ENCODE peak calls at places on chromosomes 16 and 17, in six cellular contexts. One of them, this sample, is unnamed.
A peak's percentile ranks its signal among the peaks of the same experiment; 100 is the strongest.

GRCh38 chr17:19457830-19458271 is 46.8 kb downstream of the RNF112 start:
- DNase-seq in upper lobe of right lung: no peak
- DNase-seq in neural progenitor cell: peak; percentile 62
- DNase-seq in HFFc6: no peak
- DNase-seq in choroid plexus epithelial cell: no peak
- DNase-seq in H9: peak; percentile 78
- DNase-seq in this sample: no peak

GRCh38 chr16:3212006-3212405 is 23.0 kb downstream of the ZNF200 start:
- DNase-seq in upper lobe of right lung: no peak
- DNase-seq in choroid plexus epithelial cell: no peak
- DNase-seq in HFFc6: no peak
- DNase-seq in H9: no peak
- DNase-seq in neural progenitor cell: no peak
- DNase-seq in this sample: no peak

GRCh38 chr16:75288181-75288580 is 36.8 kb upstream of the BCAR1 start:
- DNase-seq in choroid plexus epithelial cell: no peak
- DNase-seq in upper lobe of right lung: no peak
- DNase-seq in neural progenitor cell: no peak
- DNase-seq in H9: no peak
- DNase-seq in HFFc6: no peak
- DNase-seq in this sample: no peak

GRCh38 chr16:23072769-23073549 is 76.3 kb downstream of the USP31 start:
- DNase-seq in H9: no peak
- DNase-seq in neural progenitor cell: peak; percentile 11
- DNase-seq in HFFc6: peak; percentile 14
- DNase-seq in upper lobe of right lung: no peak
- DNase-seq in choroid plexus epithelial cell: peak; percentile 74
- DNase-seq in this sample: no peak

GRCh38 chr16:84864266-84864955 is 44.6 kb downstream of the CRISPLD2 start:
- DNase-seq in neural progenitor cell: no peak
- DNase-seq in H9: no peak
- DNase-seq in choroid plexus epithelial cell: no peak
- DNase-seq in upper lobe of right lung: no peak
- DNase-seq in HFFc6: no peak
- DNase-seq in this sample: no peak

GRCh38 chr16:21272253-21272652 is 5.8 kb downstream of the CRYM start:
- DNase-seq in upper lobe of right lung: no peak
- DNase-seq in choroid plexus epithelial cell: no peak
- DNase-seq in neural progenitor cell: no peak
- DNase-seq in HFFc6: no peak
- DNase-seq in H9: no peak
- DNase-seq in this sample: no peak

GRCh38 chr17:7283471-7284216 is 2.1 kb downstream of the SLC2A4 start:
- DNase-seq in neural progenitor cell: no peak
- DNase-seq in upper lobe of right lung: no peak
- DNase-seq in H9: no peak
- DNase-seq in choroid plexus epithelial cell: no peak
- DNase-seq in HFFc6: no peak
- DNase-seq in this sample: no peak

GRCh38 chr17:9360610-9361571 is 214.7 kb downstream of the STX8 start:
- DNase-seq in H9: no peak
- DNase-seq in upper lobe of right lung: no peak
- DNase-seq in HFFc6: peak; percentile 66
- DNase-seq in choroid plexus epithelial cell: peak; percentile 92
- DNase-seq in neural progenitor cell: no peak
- DNase-seq in this sample: no peak

GRCh38 chr17:7380855-7381683 is at the start of gene TNK1:
- DNase-seq in HFFc6: no peak
- DNase-seq in choroid plexus epithelial cell: no peak
- DNase-seq in H9: peak; percentile 74
- DNase-seq in neural progenitor cell: peak; percentile 72
- DNase-seq in upper lobe of right lung: peak; percentile 88
- DNase-seq in this sample: no peak

GRCh38 chr17:19250421-19251141 is 13.4 kb downstream of the EPN2 start:
- DNase-seq in upper lobe of right lung: no peak
- DNase-seq in choroid plexus epithelial cell: peak; percentile 19
- DNase-seq in HFFc6: no peak
- DNase-seq in neural progenitor cell: no peak
- DNase-seq in H9: no peak
- DNase-seq in this sample: no peak

GRCh38 chr16:57001026-57001669 is 11.8 kb downstream of the NLRC5 start:
- DNase-seq in choroid plexus epithelial cell: no peak
- DNase-seq in H9: no peak
- DNase-seq in neural progenitor cell: no peak
- DNase-seq in upper lobe of right lung: no peak
- DNase-seq in HFFc6: no peak
- DNase-seq in this sample: no peak

GRCh38 chr17:40542562-40543411 is 22.5 kb downstream of the CCR7 start:
- DNase-seq in upper lobe of right lung: peak; percentile 65
- DNase-seq in HFFc6: peak; percentile 93
- DNase-seq in choroid plexus epithelial cell: peak; percentile 100
- DNase-seq in neural progenitor cell: no peak
- DNase-seq in H9: peak; percentile 24
- DNase-seq in this sample: peak; percentile 56

GRCh38 chr16:2983706-2984136 is 3.5 kb upstream of the PKMYT1 start:
- DNase-seq in HFFc6: peak; percentile 79
- DNase-seq in H9: peak; percentile 90
- DNase-seq in upper lobe of right lung: peak; percentile 90
- DNase-seq in choroid plexus epithelial cell: peak; percentile 69
- DNase-seq in neural progenitor cell: peak; percentile 91
- DNase-seq in this sample: no peak

GRCh38 chr17:45175759-45176140 is 14.1 kb downstream of the HEXIM2 start:
- DNase-seq in upper lobe of right lung: no peak
- DNase-seq in neural progenitor cell: no peak
- DNase-seq in HFFc6: no peak
- DNase-seq in choroid plexus epithelial cell: no peak
- DNase-seq in H9: no peak
- DNase-seq in this sample: no peak

GRCh38 chr16:84985079-84986065 is 26.0 kb downstream of the ZDHHC7 start:
- DNase-seq in choroid plexus epithelial cell: peak; percentile 81
- DNase-seq in H9: no peak
- DNase-seq in neural progenitor cell: no peak
- DNase-seq in HFFc6: peak; percentile 89
- DNase-seq in upper lobe of right lung: no peak
- DNase-seq in this sample: no peak

GRCh38 chr16:19884021-19884485 is 595 bp downstream of the GPRC5B start:
- DNase-seq in HFFc6: no peak
- DNase-seq in H9: peak; percentile 44
- DNase-seq in upper lobe of right lung: no peak
- DNase-seq in choroid plexus epithelial cell: no peak
- DNase-seq in neural progenitor cell: peak; percentile 57
- DNase-seq in this sample: no peak

GRCh38 chr16:85586360-85587145 is 26.6 kb upstream of the GSE1 start:
- DNase-seq in H9: no peak
- DNase-seq in neural progenitor cell: no peak
- DNase-seq in HFFc6: no peak
- DNase-seq in upper lobe of right lung: no peak
- DNase-seq in choroid plexus epithelial cell: no peak
- DNase-seq in this sample: no peak

GRCh38 chr17:41145261-41145660 is 4.4 kb downstream of the KRTAP4-5 start:
- DNase-seq in upper lobe of right lung: no peak
- DNase-seq in H9: no peak
- DNase-seq in choroid plexus epithelial cell: no peak
- DNase-seq in HFFc6: no peak
- DNase-seq in neural progenitor cell: no peak
- DNase-seq in this sample: no peak

GRCh38 chr17:70172921-70173320 is 3.6 kb downstream of the KCNJ2 start:
- DNase-seq in neural progenitor cell: no peak
- DNase-seq in choroid plexus epithelial cell: peak; percentile 62
- DNase-seq in upper lobe of right lung: no peak
- DNase-seq in H9: no peak
- DNase-seq in HFFc6: no peak
- DNase-seq in this sample: no peak

GRCh38 chr17:70172449-70172848 is 3.1 kb downstream of the KCNJ2 start:
- DNase-seq in H9: no peak
- DNase-seq in neural progenitor cell: no peak
- DNase-seq in upper lobe of right lung: no peak
- DNase-seq in choroid plexus epithelial cell: peak; percentile 27
- DNase-seq in HFFc6: no peak
- DNase-seq in this sample: no peak

GRCh38 chr17:70169707-70170597 is 620 bp downstream of the KCNJ2 start:
- DNase-seq in upper lobe of right lung: no peak
- DNase-seq in choroid plexus epithelial cell: peak; percentile 74
- DNase-seq in neural progenitor cell: no peak
- DNase-seq in HFFc6: no peak
- DNase-seq in H9: no peak
- DNase-seq in this sample: no peak

GRCh38 chr17:70171159-70171558 is 1.8 kb downstream of the KCNJ2 start:
- DNase-seq in choroid plexus epithelial cell: no peak
- DNase-seq in H9: no peak
- DNase-seq in upper lobe of right lung: no peak
- DNase-seq in neural progenitor cell: no peak
- DNase-seq in HFFc6: no peak
- DNase-seq in this sample: no peak

DNA sequence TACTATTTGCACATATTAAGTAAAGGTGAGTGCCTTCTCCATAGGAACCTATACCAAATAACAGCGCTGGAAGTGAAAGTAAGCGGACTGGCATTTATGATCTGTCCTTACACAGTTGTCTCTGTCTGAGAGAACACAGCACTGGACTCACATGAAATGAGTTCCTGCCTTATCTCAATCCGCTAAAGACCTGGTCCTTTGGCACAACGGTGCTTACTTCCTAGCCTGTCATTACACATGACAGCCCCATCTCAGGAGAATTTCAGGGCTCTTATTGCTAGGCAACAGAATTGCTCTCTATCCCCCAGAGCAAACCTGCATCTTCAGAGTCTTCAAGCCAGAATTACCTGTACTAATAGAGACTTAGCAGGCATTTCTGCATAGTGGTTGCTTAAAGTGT is 4.3 kb downstream of the KCNJ2 start:
- DNase-seq in neural progenitor cell: no peak
- DNase-seq in H9: no peak
- DNase-seq in HFFc6: no peak
- DNase-seq in upper lobe of right lung: no peak
- DNase-seq in choroid plexus epithelial cell: no peak
- DNase-seq in this sample: no peak
- TF ChIP-seq CTCF in neural progenitor cell: no peak
- TF ChIP-seq CTCF in H9: no peak
- TF ChIP-seq CTCF in HFFc6: no peak
- TF ChIP-seq CTCF in upper lobe of right lung: no peak
- TF ChIP-seq CTCF in choroid plexus epithelial cell: no peak
- TF ChIP-seq CTCF in this sample: no peak

GRCh38 chr17:34673516-34673915 is 94.1 kb downstream of the TMEM132E start:
- DNase-seq in H9: no peak
- DNase-seq in neural progenitor cell: no peak
- DNase-seq in HFFc6: no peak
- DNase-seq in upper lobe of right lung: no peak
- DNase-seq in choroid plexus epithelial cell: no peak
- DNase-seq in this sample: no peak
- TF ChIP-seq CTCF in H9: no peak
- TF ChIP-seq CTCF in neural progenitor cell: no peak
- TF ChIP-seq CTCF in HFFc6: no peak
- TF ChIP-seq CTCF in upper lobe of right lung: no peak
- TF ChIP-seq CTCF in choroid plexus epithelial cell: no peak
- TF ChIP-seq CTCF in this sample: no peak

GRCh38 chr16:67833418-67834241 is 8.5 kb upstream of the THAP11 start:
- DNase-seq in upper lobe of right lung: peak; percentile 95
- DNase-seq in choroid plexus epithelial cell: peak; percentile 90
- DNase-seq in H9: peak; percentile 93
- DNase-seq in HFFc6: peak; percentile 86
- DNase-seq in neural progenitor cell: peak; percentile 97
- DNase-seq in this sample: peak; percentile 98
- TF ChIP-seq CTCF in upper lobe of right lung: no peak
- TF ChIP-seq CTCF in choroid plexus epithelial cell: no peak
- TF ChIP-seq CTCF in H9: no peak
- TF ChIP-seq CTCF in HFFc6: no peak
- TF ChIP-seq CTCF in neural progenitor cell: no peak
- TF ChIP-seq CTCF in this sample: no peak

DNA sequence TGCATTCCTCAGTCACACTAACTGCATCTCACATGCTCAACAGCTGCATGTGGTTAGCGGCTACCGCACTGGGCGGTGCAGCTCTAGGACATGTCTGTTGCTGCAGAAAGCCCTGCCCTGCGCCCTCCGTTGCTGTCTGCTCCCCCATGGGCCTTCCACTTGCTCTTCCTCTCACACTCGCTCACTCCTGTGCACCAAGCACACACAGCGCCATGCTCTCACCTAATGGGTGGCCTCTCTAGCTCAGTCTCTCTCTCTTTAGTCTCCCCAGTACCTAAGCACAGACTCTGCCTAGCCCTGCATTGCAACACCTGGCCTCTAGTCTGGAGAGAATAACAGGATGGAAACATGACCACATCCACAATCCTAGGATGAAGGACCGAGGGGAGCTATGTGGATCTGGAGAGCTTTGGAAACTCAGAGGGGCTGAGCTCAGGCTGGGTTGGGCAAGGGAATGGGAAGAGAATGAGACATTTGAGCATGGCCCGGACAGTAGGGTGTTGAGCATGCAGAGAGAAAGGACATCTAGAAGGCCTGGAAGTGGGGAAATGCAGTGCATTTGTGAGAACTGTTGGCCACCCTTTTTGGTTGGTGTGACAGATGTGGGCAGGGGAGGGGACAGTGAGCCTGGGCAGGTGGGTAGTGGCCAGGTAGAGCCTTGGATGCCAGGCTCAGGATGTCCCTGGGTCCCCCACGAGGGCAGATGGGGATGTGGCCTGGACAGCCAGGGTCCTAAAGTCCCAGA is 16.0 kb downstream of the SGCA start:
- DNase-seq in choroid plexus epithelial cell: peak; percentile 79
- DNase-seq in H9: no peak
- DNase-seq in HFFc6: no peak
- DNase-seq in neural progenitor cell: no peak
- DNase-seq in upper lobe of right lung: no peak
- DNase-seq in this sample: peak; percentile 95
- TF ChIP-seq CTCF in choroid plexus epithelial cell: peak; percentile 7
- TF ChIP-seq CTCF in H9: no peak
- TF ChIP-seq CTCF in HFFc6: peak; percentile 22
- TF ChIP-seq CTCF in neural progenitor cell: no peak
- TF ChIP-seq CTCF in upper lobe of right lung: no peak
- TF ChIP-seq CTCF in this sample: peak; percentile 28

GRCh38 chr16:262121-262745 is 13.5 kb downstream of the RGS11 start:
- DNase-seq in upper lobe of right lung: no peak
- DNase-seq in HFFc6: no peak
- DNase-seq in H9: no peak
- DNase-seq in choroid plexus epithelial cell: no peak
- DNase-seq in neural progenitor cell: no peak
- DNase-seq in this sample: no peak
- TF ChIP-seq CTCF in upper lobe of right lung: no peak
- TF ChIP-seq CTCF in HFFc6: no peak
- TF ChIP-seq CTCF in H9: no peak
- TF ChIP-seq CTCF in choroid plexus epithelial cell: no peak
- TF ChIP-seq CTCF in neural progenitor cell: no peak
- TF ChIP-seq CTCF in this sample: no peak

This sample was measured in chondrocyte.